ENCODE peak calls at places on chromosomes 11 and 22, in four cellular contexts. J is body of pancreas, K is IMR-90, R is endothelial cell of umbilical vein. W is an unnamed sample. For H3K4me1 and H3K36me3, the result is how much of the 10 kb centered on the place peaks cover.

GRCh38 chr11:12531020-12531419 is 143.2 kb upstream of the TEAD1 start:
- DNase-seq in K (no peak), J (no peak), R (no peak), W (no peak)

GRCh38 chr11:75346912-75347647 is 4.4 kb downstream of the ARRB1 start:
- DNase-seq in J (no peak), R (peak), K (peak), W (peak)

GRCh38 chr22:20751185-20751851 is 22.6 kb upstream of the SERPIND1 start:
- DNase-seq in J (no peak), R (peak), K (no peak), W (no peak)

GRCh38 chr11:121293276-121293569 is 652 bp downstream of the SC5D start:
- DNase-seq in R (peak), J (no peak), K (peak), W (no peak)

GRCh38 chr11:131595812-131596211 is 225.4 kb downstream of the NTM start:
- DNase-seq in K (no peak), R (no peak), J (no peak), W (no peak)

GRCh38 chr22:19036523-19037273 is 85.5 kb downstream of the DGCR2 start:
- DNase-seq in J (no peak), K (peak), R (no peak), W (no peak)

GRCh38 chr11:17597770-17598169 is 50.7 kb downstream of the OTOG start:
- DNase-seq in K (no peak), R (no peak), J (no peak), W (peak)

GRCh38 chr11:109680127-109680526 is 258.1 kb downstream of the C11orf87 start:
- DNase-seq in J (no peak), R (no peak), K (peak), W (no peak)

GRCh38 chr11:46977940-46978595 is 41.5 kb downstream of the CSTPP1 start:
- DNase-seq in R (peak), K (peak), J (no peak), W (no peak)

GRCh38 chr11:35484435-35484834 is 41.0 kb downstream of the PAMR1 start:
- DNase-seq in R (no peak), K (peak), J (no peak), W (no peak)

GRCh38 chr11:93480756-93481155 is 62.4 kb downstream of the SMCO4 start:
- DNase-seq in J (no peak), R (no peak), K (no peak), W (no peak)
- H3K4me1 ChIP-seq in J (under half), R (under half), K (under half), W (under half)

GRCh38 chr22:26471522-26471921 is 12.1 kb downstream of the HPS4 start:
- DNase-seq in K (peak), R (peak), J (no peak), W (no peak)

GRCh38 chr22:26470807-26471206 is 12.8 kb downstream of the HPS4 start:
- DNase-seq in K (no peak), J (no peak), R (no peak), W (no peak)

GRCh38 chr22:26477341-26477731 is 6.2 kb downstream of the HPS4 start:
- DNase-seq in R (no peak), J (no peak), K (no peak), W (no peak)

GRCh38 chr22:26476705-26477340 is 6.8 kb downstream of the HPS4 start:
- DNase-seq in J (no peak), K (peak), R (no peak), W (no peak)

GRCh38 chr22:26474687-26475086 is 8.9 kb downstream of the HPS4 start:
- DNase-seq in K (no peak), J (no peak), R (peak), W (no peak)
- H3K36me3 ChIP-seq in K (under half), J (under half), R (under half), W (under half)

GRCh38 chr22:43338766-43339345 is 4.3 kb downstream of the SCUBE1 start:
- DNase-seq in R (no peak), J (no peak), K (no peak), W (no peak)
- H3K4me1 ChIP-seq in R (under half), J (under half), K (under half), W (under half)

GRCh38 chr22:29870574-29870973 is 12.4 kb upstream of the MTMR3 start:
- DNase-seq in J (no peak), K (no peak), R (no peak), W (no peak)

GRCh38 chr22:29872989-29873388 is 10.0 kb upstream of the MTMR3 start:
- DNase-seq in R (no peak), K (no peak), J (no peak), W (no peak)

GRCh38 chr22:29871684-29872083 is 11.3 kb upstream of the MTMR3 start:
- DNase-seq in K (no peak), R (no peak), J (no peak), W (no peak)

GRCh38 chr22:29872145-29872893 is 10.7 kb upstream of the MTMR3 start:
- DNase-seq in K (no peak), J (no peak), R (no peak), W (no peak)

DNA sequence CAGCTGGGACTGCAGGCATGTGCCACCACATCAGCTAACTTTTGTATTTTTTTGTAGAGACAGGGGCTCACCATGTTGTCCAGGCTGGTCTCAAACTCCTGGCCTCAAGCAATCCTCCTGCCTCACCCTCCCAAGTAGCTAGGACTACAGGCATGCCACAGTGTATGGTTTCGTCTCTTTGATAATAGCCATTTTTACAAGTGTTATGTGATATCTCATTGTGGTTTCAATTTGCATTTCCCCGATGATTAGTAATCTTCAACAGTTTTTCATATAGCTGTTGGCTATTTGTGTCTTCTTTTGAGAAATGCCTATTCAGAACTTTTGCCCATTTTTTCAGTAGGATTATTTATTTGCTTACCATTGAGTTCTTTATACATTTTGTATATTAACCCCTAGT is 9.0 kb upstream of the MTMR3 start:
- DNase-seq in J (no peak), R (no peak), K (no peak), W (no peak)
- H3K36me3 ChIP-seq in J (under half), R (under half), K (under half), W (under half)

DNA sequence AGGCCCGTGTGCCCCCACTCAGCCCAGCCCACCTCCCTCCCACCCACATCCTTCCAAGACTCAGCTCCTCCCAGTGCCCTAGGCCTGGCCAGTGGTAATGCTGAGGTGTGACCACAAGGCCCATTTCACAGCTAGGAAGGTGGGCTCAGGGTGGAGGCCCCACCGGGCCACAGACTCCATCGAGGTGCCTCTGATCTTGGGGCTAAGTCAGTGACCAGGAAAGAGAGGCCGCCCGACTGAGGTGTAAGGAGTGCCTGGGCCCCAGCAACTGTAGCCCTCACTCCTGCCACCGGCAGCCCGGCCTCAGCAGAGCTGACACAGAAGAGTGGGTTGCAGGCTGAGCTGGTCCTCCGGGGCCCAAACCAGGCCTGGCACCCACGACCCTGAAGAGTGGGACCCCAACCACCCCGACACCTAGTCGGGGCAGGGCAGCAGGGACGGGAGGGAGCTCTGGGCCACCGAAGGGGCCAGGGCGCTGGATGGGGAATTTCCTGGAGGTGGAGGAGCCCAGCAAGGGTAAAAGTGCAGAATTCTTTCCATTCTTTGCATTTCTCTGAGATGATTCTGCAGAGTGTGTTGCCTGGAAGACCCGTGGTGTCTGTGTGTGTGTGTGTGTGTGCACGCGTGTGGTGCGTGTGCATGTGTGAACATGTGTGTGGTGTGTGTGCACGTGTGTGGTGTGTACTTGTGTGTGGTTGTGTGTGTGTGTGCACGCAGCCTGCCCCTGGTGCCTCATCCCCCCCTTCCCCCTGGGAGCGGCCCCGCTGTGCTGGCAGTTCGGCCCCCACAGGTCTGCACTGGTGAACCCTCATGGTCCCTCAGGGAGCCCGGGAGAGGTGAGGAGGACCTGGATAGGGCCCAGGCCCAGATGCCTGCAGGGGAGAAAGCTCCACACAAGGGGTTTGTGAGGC is 8.3 kb upstream of the PIM3 start:
- DNase-seq in J (no peak), K (peak), R (peak), W (no peak)
- H3K4me1 ChIP-seq in J (half or more), K (under half), R (under half), W (half or more)

GRCh38 chr11:123601136-123601535 is 53.3 kb downstream of the SCN3B start:
- DNase-seq in R (no peak), J (no peak), K (peak), W (no peak)
- H3K36me3 ChIP-seq in R (under half), J (under half), K (under half), W (under half)

GRCh38 chr11:65555693-65556231 is 2.4 kb downstream of the LTBP3 start:
- DNase-seq in J (peak), R (peak), K (peak), W (peak)
- H3K4me1 ChIP-seq in J (half or more), R (under half), K (under half), W (under half)

GRCh38 chr22:38298312-38299000 is 18.8 kb downstream of the CSNK1E start:
- DNase-seq in J (no peak), R (no peak), K (peak), W (no peak)

GRCh38 chr22:38299001-38299651 is 18.1 kb downstream of the CSNK1E start:
- DNase-seq in K (no peak), R (no peak), J (peak), W (peak)

GRCh38 chr22:38302906-38303305 is 14.3 kb downstream of the CSNK1E start:
- DNase-seq in K (no peak), J (no peak), R (no peak), W (no peak)

GRCh38 chr22:38299758-38300157 is 17.5 kb downstream of the CSNK1E start:
- DNase-seq in R (no peak), J (no peak), K (no peak), W (no peak)

GRCh38 chr22:38300197-38300945 is 16.9 kb downstream of the CSNK1E start:
- DNase-seq in J (no peak), K (no peak), R (no peak), W (no peak)
- H3K36me3 ChIP-seq in J (under half), K (half or more), R (under half), W (under half)

DNA sequence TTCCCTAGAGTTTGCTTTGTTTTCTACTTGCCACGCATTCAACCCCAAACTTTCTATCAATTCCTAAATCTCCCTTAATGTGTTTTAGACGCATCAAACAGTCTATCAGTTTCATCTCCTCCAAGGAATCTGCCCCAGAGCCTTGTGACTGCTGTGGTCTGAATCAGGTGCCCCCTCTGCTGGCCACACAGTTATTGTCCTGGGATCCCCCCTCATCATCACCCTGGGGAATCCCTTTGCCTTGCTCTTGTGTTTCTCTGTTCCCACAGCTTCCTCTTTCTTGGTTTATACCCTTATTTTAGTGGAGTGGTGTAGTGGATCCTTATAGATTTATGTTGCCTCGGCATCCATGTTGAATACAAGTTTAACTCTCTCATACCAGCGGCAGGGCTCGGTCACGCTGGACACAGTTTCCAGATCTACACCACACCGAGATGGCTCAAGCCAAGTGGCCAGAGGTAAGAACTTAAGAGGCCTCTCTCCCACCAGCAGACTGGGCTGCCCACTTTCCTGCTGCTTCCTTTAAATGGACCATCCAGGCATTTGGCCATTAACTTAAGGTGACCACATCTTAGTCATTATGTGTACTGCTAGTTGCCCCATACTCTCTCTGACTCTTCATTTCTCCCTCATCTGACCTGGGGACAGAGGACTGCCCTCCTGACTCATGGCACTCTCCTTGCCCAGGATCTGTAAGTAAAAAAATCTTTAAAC is 8.2 kb downstream of the UPB1 start:
- DNase-seq in J (peak), K (peak), R (peak), W (peak)
- H3K4me1 ChIP-seq in J (under half), K (under half), R (under half), W (under half)

GRCh38 chr11:20042717-20043392 is 117.4 kb downstream of the DBX1 start:
- DNase-seq in J (no peak), R (no peak), K (no peak), W (no peak)
- H3K36me3 ChIP-seq in J (under half), R (under half), K (under half), W (under half)